ENCODE peak calls at places on chromosomes 4 and X, in four cellular contexts. O is lower lobe of right lung, J is dorsolateral prefrontal cortex, Q is DND-41. A is an unnamed sample.

GRCh38 chr4:145484240-145484846 is 2.7 kb downstream of the SMAD1 start:
- DNase-seq in J (no peak), Q (no peak), O (no peak), A (no peak)

GRCh38 chrX:1391707-1392375 is at the start of gene SLC25A6:
- DNase-seq in Q (peak; percentile 99), O (peak; percentile 99), J (peak; percentile 98), A (no peak)

GRCh38 chr4:143252478-143252877 is 67.8 kb downstream of the USP38 start:
- DNase-seq in J (no peak), Q (no peak), O (no peak), A (no peak)

GRCh38 chr4:121764702-121765367 is at the start of gene SMIM43:
- DNase-seq in O (peak; percentile 48), J (no peak), Q (no peak), A (no peak)

GRCh38 chrX:4243759-4244158 is 530.3 kb upstream of the PRKX start:
- DNase-seq in O (no peak), J (no peak), Q (no peak), A (no peak)

GRCh38 chr4:34170941-34171340 is 2073.4 kb downstream of the ARAP2 start:
- DNase-seq in Q (no peak), J (no peak), O (no peak), A (no peak)

GRCh38 chr4:168318266-168318895 is at the start of gene DDX60:
- DNase-seq in O (peak; percentile 85), Q (peak; percentile 88), J (peak; percentile 22), A (peak; percentile 27)

GRCh38 chr4:5162909-5163508 is 111.7 kb downstream of the STK32B start:
- DNase-seq in J (no peak), Q (no peak), O (no peak), A (no peak)

GRCh38 chr4:177117256-177117655 is 192.4 kb upstream of the NEIL3 start:
- DNase-seq in J (no peak), O (no peak), Q (no peak), A (no peak)

GRCh38 chr4:184937745-184938144 is 80.5 kb upstream of the HELT start:
- DNase-seq in Q (no peak), J (no peak), O (no peak), A (no peak)

GRCh38 chr4:5753366-5753765 is 42.4 kb downstream of the EVC start:
- DNase-seq in O (no peak), J (no peak), Q (no peak), A (no peak)

GRCh38 chrX:24577091-24577490 is 70.1 kb downstream of the PCYT1B start:
- DNase-seq in O (no peak), Q (no peak), J (no peak), A (no peak)

GRCh38 chrX:16005899-16006298 is 117.5 kb upstream of the GRPR start:
- DNase-seq in J (no peak), O (no peak), Q (no peak), A (no peak)

GRCh38 chr4:170011921-170012628 is 14.1 kb downstream of the MFAP3L start:
- DNase-seq in Q (no peak), J (no peak), O (no peak), A (peak; percentile 45)

GRCh38 chrX:127038065-127038464 is 218.5 kb downstream of the PRR32 start:
- DNase-seq in O (no peak), Q (no peak), J (no peak), A (no peak)

GRCh38 chrX:24055043-24055356 is 244 bp downstream of the EIF2S3 start:
- DNase-seq in Q (no peak), O (no peak), J (no peak), A (no peak)

GRCh38 chr4:67575232-67575888 is 16.8 kb downstream of the STAP1 start:
- DNase-seq in O (no peak), J (no peak), Q (no peak), A (no peak)

GRCh38 chr4:3819210-3819919 is 53.2 kb downstream of the ADRA2C start:
- DNase-seq in O (peak; percentile 27), J (no peak), Q (no peak), A (no peak)

GRCh38 chr4:3821580-3822229 is 55.5 kb downstream of the ADRA2C start:
- DNase-seq in J (no peak), Q (no peak), O (no peak), A (no peak)

GRCh38 chr4:3822230-3822947 is 56.2 kb downstream of the ADRA2C start:
- DNase-seq in J (no peak), O (peak; percentile 39), Q (no peak), A (no peak)

GRCh38 chr4:3820806-3821579 is 54.8 kb downstream of the ADRA2C start:
- DNase-seq in Q (no peak), J (no peak), O (no peak), A (no peak)

GRCh38 chr4:3820016-3820805 is 54.0 kb downstream of the ADRA2C start:
- DNase-seq in J (no peak), O (peak; percentile 38), Q (no peak), A (no peak)
- H3K27ac ChIP-seq in J (no peak overlapping the region), O (no peak overlapping the region), Q (no peak overlapping the region), A (no peak overlapping the region)

GRCh38 chr4:98712607-98713006 is 54.2 kb upstream of the TSPAN5 start:
- DNase-seq in O (no peak), Q (no peak), J (no peak), A (no peak)
- H3K27ac ChIP-seq in O (no peak overlapping the region), Q (no peak overlapping the region), J (no peak overlapping the region), A (no peak overlapping the region)

GRCh38 chrX:69014200-69014599 is 151.1 kb downstream of the PJA1 start:
- DNase-seq in O (no peak), Q (no peak), J (no peak), A (no peak)

GRCh38 chrX:69018416-69019072 is 146.7 kb downstream of the PJA1 start:
- DNase-seq in J (no peak), Q (no peak), O (no peak), A (no peak)

GRCh38 chrX:69015564-69016218 is 149.6 kb downstream of the PJA1 start:
- DNase-seq in O (no peak), Q (no peak), J (no peak), A (no peak)

GRCh38 chrX:69015156-69015555 is 150.1 kb downstream of the PJA1 start:
- DNase-seq in O (no peak), Q (no peak), J (no peak), A (no peak)

GRCh38 chrX:69016220-69016941 is 148.9 kb downstream of the PJA1 start:
- DNase-seq in Q (no peak), J (no peak), O (no peak), A (no peak)
- H3K27ac ChIP-seq in Q (no peak overlapping the region), J (no peak overlapping the region), O (no peak overlapping the region), A (no peak overlapping the region)

DNA sequence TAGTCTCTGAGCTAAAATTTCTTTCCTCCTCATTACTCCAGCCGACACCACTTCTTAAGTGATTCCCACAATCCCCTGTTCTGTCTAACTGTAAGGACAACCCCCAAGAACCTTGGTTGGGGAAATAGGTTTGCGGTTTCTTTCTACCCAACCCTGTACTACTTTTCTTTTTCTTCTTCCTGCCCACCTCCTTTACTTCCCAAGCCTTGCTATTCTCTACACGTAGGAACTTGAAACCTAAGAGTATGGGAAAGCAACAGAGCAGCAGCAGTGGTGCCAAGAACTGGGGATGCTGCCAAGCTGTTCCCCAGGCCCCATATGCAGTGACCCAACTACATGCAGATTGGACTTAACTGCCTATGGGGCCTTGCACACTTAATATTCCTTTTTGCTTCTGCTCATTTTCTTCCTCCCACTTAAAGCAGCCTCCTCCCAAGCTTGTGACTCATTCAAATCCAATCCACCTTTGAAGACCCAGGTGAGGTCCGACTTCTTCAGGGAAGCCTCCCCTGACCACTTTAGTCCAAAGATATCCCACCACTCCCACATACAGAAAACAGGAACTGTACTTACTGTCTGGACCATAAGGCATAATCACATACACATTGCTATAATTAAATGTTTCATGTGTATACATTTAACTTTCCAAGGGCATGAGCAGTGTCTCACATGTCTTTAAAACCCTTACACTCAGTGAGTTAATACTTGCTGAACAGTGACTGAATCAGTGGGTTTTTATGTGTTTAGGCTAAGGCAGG is 1.7 kb downstream of the FAM120C start:
- DNase-seq in J (no peak), Q (peak; percentile 31), O (no peak), A (no peak)
- H3K27ac ChIP-seq in J (no peak overlapping the region), Q (peak overlapping the region; percentile 90), O (no peak overlapping the region), A (no peak overlapping the region)

DNA sequence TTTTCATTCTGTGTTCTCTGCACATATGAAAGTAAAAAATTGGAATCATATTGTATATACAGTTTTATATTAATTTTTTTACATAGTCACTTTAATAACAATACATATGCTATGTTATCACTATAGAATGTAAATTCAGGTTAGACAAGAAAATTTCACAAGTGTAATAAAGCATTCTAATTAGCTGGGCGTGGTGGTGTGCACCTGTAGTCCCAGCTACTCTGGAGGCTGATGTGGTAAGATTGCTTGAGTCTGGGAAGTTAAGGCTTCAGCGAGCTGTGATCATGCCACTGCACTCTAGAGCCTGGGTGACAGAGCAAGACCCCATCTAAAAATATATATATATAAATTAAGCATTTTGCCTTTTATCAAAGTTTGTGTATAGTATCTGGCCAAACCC is 95.7 kb downstream of the ANXA3 start:
- DNase-seq in Q (no peak), O (no peak), J (no peak), A (no peak)
- H3K27ac ChIP-seq in Q (no peak overlapping the region), O (peak overlapping the region; percentile 75), J (peak overlapping the region; percentile 24), A (no peak overlapping the region)

A was measured in substantia nigra.